ENCODE peak calls at places on chromosome 19, in four cellular contexts. T, B, L and C are unnamed samples.

GRCh38 chr19:11164879-11165406 is 9.4 kb upstream of the SPC24 start:
- DNase-seq in T (peak), B (peak), L (no peak), C (peak)

GRCh38 chr19:8209111-8209964 is at the start of gene CERS4:
- DNase-seq in T (peak), B (peak), L (peak), C (peak)

GRCh38 chr19:7545295-7545694 is 9.8 kb downstream of the PNPLA6 start:
- DNase-seq in T (no peak), B (no peak), L (no peak), C (no peak)

GRCh38 chr19:7888145-7888825 is at the start of gene LRRC8E:
- DNase-seq in T (no peak), B (no peak), L (peak), C (peak)

GRCh38 chr19:4338441-4339350 is at the start of gene STAP2:
- DNase-seq in T (peak), B (no peak), L (peak), C (no peak)

GRCh38 chr19:17332677-17333581 is 1.7 kb downstream of the ANO8 start:
- DNase-seq in T (peak), B (no peak), L (no peak), C (no peak)

GRCh38 chr19:33384983-33385382 is 11.5 kb downstream of the CEBPG start:
- DNase-seq in T (no peak), B (no peak), L (peak), C (no peak)

GRCh38 chr19:31408460-31409124 is 59.4 kb upstream of the TSHZ3 start:
- DNase-seq in T (no peak), B (no peak), L (no peak), C (no peak)

GRCh38 chr19:12867120-12868099 is 13.8 kb downstream of the DNASE2 start:
- DNase-seq in T (peak), B (no peak), L (peak), C (peak)

DNA sequence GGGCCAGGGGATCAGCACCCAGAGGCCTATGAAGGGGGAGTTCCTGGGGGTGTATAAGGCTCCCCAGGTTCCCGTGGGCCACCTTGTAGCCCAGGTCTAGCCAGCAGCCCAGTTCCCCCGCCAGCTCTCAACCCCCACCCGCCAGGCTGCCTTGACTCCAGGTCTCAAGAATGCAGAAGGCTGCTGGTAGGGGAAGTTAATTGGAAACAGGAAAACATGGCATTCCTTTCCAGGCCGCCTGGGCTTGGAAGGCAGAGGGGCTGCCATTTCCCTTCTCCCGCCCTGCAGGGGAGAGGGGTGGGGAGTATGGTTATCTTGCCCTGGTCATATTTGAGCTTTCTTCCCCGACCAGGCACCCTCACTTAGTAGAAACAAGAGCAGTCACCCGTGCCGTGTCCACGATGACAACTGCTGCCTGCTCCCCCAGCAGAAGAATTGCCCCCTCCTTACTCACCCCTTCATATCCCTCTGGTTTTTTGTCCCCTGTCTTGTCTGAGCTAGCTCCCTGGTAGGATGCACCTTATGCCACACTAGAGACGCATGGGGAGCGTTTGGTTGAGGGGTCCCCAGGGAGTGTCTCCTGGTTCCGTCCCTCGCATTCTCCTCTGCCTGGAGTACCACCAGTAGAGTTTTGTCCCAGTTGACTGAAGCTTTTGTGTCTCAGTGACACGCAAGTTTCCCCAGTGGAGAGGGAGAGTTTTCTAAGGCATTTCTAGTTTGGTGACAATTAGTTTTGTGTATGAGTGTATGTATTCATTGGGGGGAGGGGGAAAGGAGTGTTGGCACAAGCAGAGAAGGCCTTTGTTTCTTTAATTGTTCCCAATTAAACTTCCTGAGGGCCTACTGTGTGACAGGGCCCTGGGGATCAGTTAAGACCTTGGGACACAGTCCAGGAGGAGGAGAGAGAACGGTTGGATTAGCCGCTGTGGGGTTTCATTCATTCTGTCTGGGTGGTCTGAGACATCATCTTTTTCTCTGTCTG is 4.5 kb downstream of the BICRA start:
- DNase-seq in T (no peak), B (no peak), L (no peak), C (peak)
- H3K27ac ChIP-seq in T (no peak), B (peak), L (peak), C (no peak)

GRCh38 chr19:55550321-55550650 is 4.9 kb upstream of the SBK3 start:
- DNase-seq in T (no peak), B (no peak), L (no peak), C (no peak)

GRCh38 chr19:55552206-55552605 is 6.9 kb upstream of the SBK3 start:
- DNase-seq in T (no peak), B (no peak), L (no peak), C (no peak)

GRCh38 chr19:55552620-55553019 is 7.3 kb upstream of the SBK3 start:
- DNase-seq in T (no peak), B (no peak), L (no peak), C (no peak)

GRCh38 chr19:55546822-55547614 is 1.7 kb upstream of the SBK3 start:
- DNase-seq in T (peak), B (peak), L (no peak), C (peak)

GRCh38 chr19:55549500-55550320 is 4.4 kb upstream of the SBK3 start:
- DNase-seq in T (no peak), B (no peak), L (no peak), C (no peak)
- TF ChIP-seq POLR2A in T (no peak), B (no peak), L (no peak), C (no peak)

GRCh38 chr19:2555422-2556220 is 79.7 kb downstream of the GADD45B start:
- DNase-seq in T (no peak), B (no peak), L (no peak), C (no peak)
- H3K27ac ChIP-seq in T (no peak), B (peak), L (no peak), C (no peak)

GRCh38 chr19:42282036-42282762 is 13.1 kb downstream of the CIC start:
- DNase-seq in T (no peak), B (no peak), L (no peak), C (peak)
- TF ChIP-seq POLR2A in T (no peak), B (no peak), L (no peak), C (no peak)

GRCh38 chr19:45402469-45403070 is 2.3 kb downstream of the PPP1R13L start:
- DNase-seq in T (no peak), B (no peak), L (peak), C (peak)
- H3K27ac ChIP-seq in T (no peak), B (peak), L (peak), C (no peak)

GRCh38 chr19:50461066-50461875 is 15.0 kb upstream of the EMC10 start:
- DNase-seq in T (peak), B (peak), L (peak), C (no peak)

GRCh38 chr19:50458396-50459066 is 17.8 kb upstream of the EMC10 start:
- DNase-seq in T (no peak), B (no peak), L (no peak), C (no peak)

GRCh38 chr19:50459067-50459456 is 17.2 kb upstream of the EMC10 start:
- DNase-seq in T (no peak), B (no peak), L (no peak), C (no peak)

GRCh38 chr19:50459638-50460037 is 16.7 kb upstream of the EMC10 start:
- DNase-seq in T (no peak), B (no peak), L (no peak), C (no peak)

GRCh38 chr19:50460161-50460765 is 16.0 kb upstream of the EMC10 start:
- DNase-seq in T (no peak), B (no peak), L (no peak), C (no peak)
- TF ChIP-seq POLR2A in T (no peak), B (no peak), L (no peak), C (no peak)